ENCODE peak calls at places on chromosomes 1 and 21, in nine cellular contexts. H, A, S, P, F, B, L, M and D are unnamed samples.

GRCh38 chr21:33205476-33205875 is 24.3 kb upstream of the IFNAR2 start:
- DNase-seq in M (no peak), H (no peak), S (no peak), L (no peak), A (no peak), F (no peak), B (no peak), P (no peak), D (no peak)

GRCh38 chr1:3501856-3502665 is 47.6 kb downstream of the ARHGEF16 start:
- DNase-seq in H (peak), P (peak), L (peak), F (peak), B (peak), M (peak), A (peak), S (peak), D (no peak)

GRCh38 chr1:213570487-213570886 is 417.3 kb upstream of the PROX1 start:
- DNase-seq in A (no peak), H (no peak), P (peak), L (no peak), F (no peak), S (no peak), B (no peak), M (no peak), D (no peak)

GRCh38 chr1:31356427-31356826 is 16.4 kb downstream of the FABP3 start:
- DNase-seq in L (no peak), F (no peak), H (no peak), P (no peak), M (no peak), B (no peak), A (no peak), S (no peak), D (no peak)

GRCh38 chr1:75996196-75996595 is 64.0 kb upstream of the ASB17 start:
- DNase-seq in L (no peak), H (no peak), P (peak), S (no peak), A (no peak), B (no peak), F (no peak), M (no peak), D (no peak)

GRCh38 chr1:55965981-55966461 is 613.3 kb downstream of the PLPP3 start:
- DNase-seq in M (no peak), L (no peak), S (no peak), A (no peak), B (no peak), H (no peak), F (no peak), P (peak), D (no peak)

GRCh38 chr1:38084700-38085099 is 38.1 kb upstream of the POU3F1 start:
- DNase-seq in H (no peak), A (peak), P (no peak), B (no peak), S (peak), F (no peak), M (no peak), L (no peak), D (no peak)

GRCh38 chr1:213369465-213369864 is 318.4 kb downstream of the RPS6KC1 start:
- DNase-seq in A (no peak), F (no peak), L (no peak), H (no peak), S (no peak), B (no peak), M (no peak), P (no peak), D (no peak)

GRCh38 chr1:53600486-53600885 is 138.5 kb downstream of the GLIS1 start:
- DNase-seq in F (no peak), L (peak), A (no peak), M (no peak), B (no peak), P (no peak), H (no peak), S (no peak), D (no peak)

GRCh38 chr1:36321119-36321951 is 2.1 kb downstream of the EVA1B start:
- DNase-seq in H (no peak), B (peak), M (peak), L (peak), F (peak), P (peak), S (peak), A (peak), D (peak)

GRCh38 chr1:212634252-212634651 is 25.7 kb downstream of the ATF3 start:
- DNase-seq in P (no peak), F (no peak), M (no peak), L (no peak), S (no peak), A (no peak), H (no peak), B (no peak), D (no peak)

GRCh38 chr1:5423109-5423508 is 569.1 kb downstream of the NPHP4 start:
- DNase-seq in P (no peak), L (no peak), S (no peak), H (no peak), M (no peak), B (no peak), A (no peak), F (peak), D (no peak)

GRCh38 chr1:109877320-109877771 is 33.3 kb upstream of the CSF1 start:
- DNase-seq in L (peak), S (peak), H (peak), P (peak), F (no peak), M (no peak), A (peak), B (peak), D (no peak)

GRCh38 chr1:16903458-16903796 is 7.6 kb downstream of the RNU1-2 start:
- DNase-seq in L (no peak), F (no peak), H (no peak), P (no peak), A (no peak), S (no peak), B (no peak), M (no peak), D (no peak)

GRCh38 chr1:16903054-16903453 is 7.3 kb downstream of the RNU1-2 start:
- DNase-seq in M (no peak), P (peak), F (no peak), L (peak), B (no peak), S (no peak), A (no peak), H (no peak), D (no peak)

GRCh38 chr1:16905112-16905855 is 9.5 kb downstream of the RNU1-2 start:
- DNase-seq in M (peak), P (peak), L (peak), B (no peak), S (peak), A (no peak), F (no peak), H (peak), D (no peak)

GRCh38 chr1:16904560-16905111 is 8.9 kb downstream of the RNU1-2 start:
- DNase-seq in H (peak), S (peak), P (peak), L (peak), M (peak), F (peak), B (peak), A (peak), D (peak)

DNA sequence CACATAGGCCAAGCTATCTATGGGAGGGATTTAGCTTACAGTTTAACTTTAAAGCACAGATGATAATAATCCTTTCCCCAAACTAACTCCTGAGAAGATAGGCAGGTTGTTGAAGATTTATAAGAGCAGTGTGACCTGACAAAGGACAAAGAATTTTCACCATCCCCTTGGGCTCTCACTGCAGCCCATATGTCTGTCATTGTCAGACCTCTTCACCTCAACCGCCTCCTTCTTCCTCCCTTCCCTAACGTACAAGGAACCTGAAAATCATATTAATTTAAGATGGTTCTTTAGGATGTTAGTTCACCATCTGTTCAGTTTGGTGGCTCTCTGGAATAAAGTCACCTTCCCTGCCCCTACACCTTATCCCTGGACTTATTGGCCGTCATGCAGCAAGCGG is 5.0 kb downstream of the RNU1-2 start:
- DNase-seq in H (no peak), P (no peak), A (no peak), S (no peak), M (no peak), L (no peak), F (no peak), B (no peak), D (no peak)
- TF ChIP-seq CTCF in H (no peak), P (peak), A (no peak), S (peak), M (no peak), L (no peak), F (peak), B (no peak), D (peak)

GRCh38 chr1:163844393-163844948 is 522.7 kb downstream of the NUF2 start:
- DNase-seq in A (no peak), S (no peak), F (no peak), L (no peak), M (no peak), B (no peak), H (no peak), P (peak), D (no peak)

DNA sequence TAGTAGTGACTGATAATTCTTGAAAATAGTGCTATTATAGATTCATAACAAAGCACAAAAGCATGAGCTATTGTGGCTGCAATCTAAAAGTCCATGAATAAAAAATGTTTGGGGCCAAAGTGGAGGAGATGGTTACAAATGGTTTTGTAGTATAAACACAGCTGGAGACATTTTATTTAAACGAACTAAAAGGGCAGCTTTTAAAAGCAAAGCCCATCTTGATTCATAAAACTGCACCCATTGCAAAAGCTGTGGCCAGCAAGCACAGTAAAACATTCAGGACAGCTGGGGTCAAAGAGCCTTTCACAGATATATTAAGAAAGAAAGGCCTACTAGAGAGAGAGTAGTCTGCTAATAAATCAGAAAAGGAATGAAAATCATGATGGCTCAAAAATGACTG is 520.8 kb downstream of the NUF2 start:
- DNase-seq in F (no peak), H (no peak), S (no peak), M (no peak), B (no peak), P (peak), L (no peak), A (no peak), D (no peak)
- TF ChIP-seq CTCF in F (no peak), H (no peak), S (no peak), M (no peak), B (no peak), P (no peak), L (no peak), A (no peak), D (no peak)

GRCh38 chr1:8782001-8782620 is 35.3 kb downstream of the RERE start:
- DNase-seq in F (no peak), H (no peak), L (no peak), M (no peak), B (no peak), P (no peak), S (no peak), A (no peak), D (no peak)

GRCh38 chr1:8782955-8783354 is 34.5 kb downstream of the RERE start:
- DNase-seq in L (no peak), S (no peak), F (no peak), P (no peak), A (no peak), M (no peak), H (no peak), B (no peak), D (no peak)

GRCh38 chr1:8777867-8778266 is 39.6 kb downstream of the RERE start:
- DNase-seq in M (no peak), B (no peak), H (no peak), A (no peak), P (peak), F (no peak), L (no peak), S (no peak), D (no peak)

GRCh38 chr1:8776104-8776503 is 41.3 kb downstream of the RERE start:
- DNase-seq in F (no peak), A (no peak), L (no peak), S (no peak), B (no peak), M (no peak), H (no peak), P (no peak), D (no peak)

DNA sequence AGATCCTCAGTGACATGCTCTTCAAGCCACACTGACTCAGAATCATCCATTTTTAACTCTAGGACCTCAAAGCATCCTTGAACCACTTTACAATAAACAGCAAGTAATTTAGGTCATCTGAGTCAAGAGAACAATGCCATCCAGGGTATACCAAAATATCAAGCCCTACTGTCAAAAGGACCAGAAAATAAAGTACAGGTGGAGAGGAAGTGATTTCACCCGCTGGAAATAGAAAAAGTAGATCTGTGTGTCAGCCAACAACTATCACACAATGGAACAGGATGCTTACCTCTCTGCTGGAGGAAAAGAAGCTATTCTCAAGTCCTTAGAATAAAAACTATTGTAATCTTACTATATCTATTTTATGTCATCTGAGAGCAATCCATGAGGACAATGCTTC is 37.0 kb downstream of the RERE start:
- DNase-seq in P (no peak), M (peak), B (no peak), F (no peak), L (no peak), H (no peak), A (no peak), S (no peak), D (no peak)
- TF ChIP-seq CTCF in P (no peak), M (no peak), B (no peak), F (no peak), L (no peak), H (no peak), A (no peak), S (no peak), D (no peak)

GRCh38 chr1:18513995-18514394 is 33.3 kb downstream of the KLHDC7A start:
- DNase-seq in P (no peak), H (no peak), B (no peak), F (no peak), M (no peak), A (no peak), L (no peak), S (peak), D (no peak)
- TF ChIP-seq CTCF in P (no peak), H (no peak), B (no peak), F (no peak), M (no peak), A (no peak), L (no peak), S (no peak), D (no peak)

GRCh38 chr1:178733972-178734371 is 8.9 kb downstream of the RALGPS2 start:
- DNase-seq in H (no peak), B (no peak), L (no peak), P (peak), S (no peak), F (no peak), A (no peak), M (no peak), D (no peak)
- TF ChIP-seq CTCF in H (no peak), B (no peak), L (no peak), P (peak), S (no peak), F (peak), A (peak), M (no peak), D (peak)

DNA sequence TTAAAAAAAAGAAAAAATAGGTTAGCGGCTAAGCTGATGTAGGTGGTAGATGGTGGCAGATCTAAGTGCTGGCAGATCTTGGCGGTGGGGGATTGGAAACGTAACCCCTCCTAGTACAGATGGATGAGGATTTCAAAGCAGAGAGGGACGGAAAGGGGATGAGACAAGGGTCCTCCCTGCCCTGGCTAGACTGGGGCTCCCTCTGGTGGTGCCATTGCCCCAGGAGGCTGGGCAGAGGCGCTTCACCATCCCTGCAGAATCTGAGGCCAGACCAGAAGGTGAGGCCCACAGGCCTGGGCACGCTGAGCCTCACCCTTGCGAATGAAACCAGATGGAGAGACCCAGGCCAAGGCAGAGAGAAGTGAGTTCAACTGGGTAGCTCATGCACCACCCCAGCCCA is 7.0 kb upstream of the PLEKHA6 start:
- DNase-seq in H (peak), P (no peak), B (no peak), M (peak), L (no peak), S (no peak), F (no peak), A (no peak), D (peak)
- TF ChIP-seq CTCF in H (peak), P (peak), B (no peak), M (peak), L (no peak), S (no peak), F (peak), A (peak), D (no peak)

DNA sequence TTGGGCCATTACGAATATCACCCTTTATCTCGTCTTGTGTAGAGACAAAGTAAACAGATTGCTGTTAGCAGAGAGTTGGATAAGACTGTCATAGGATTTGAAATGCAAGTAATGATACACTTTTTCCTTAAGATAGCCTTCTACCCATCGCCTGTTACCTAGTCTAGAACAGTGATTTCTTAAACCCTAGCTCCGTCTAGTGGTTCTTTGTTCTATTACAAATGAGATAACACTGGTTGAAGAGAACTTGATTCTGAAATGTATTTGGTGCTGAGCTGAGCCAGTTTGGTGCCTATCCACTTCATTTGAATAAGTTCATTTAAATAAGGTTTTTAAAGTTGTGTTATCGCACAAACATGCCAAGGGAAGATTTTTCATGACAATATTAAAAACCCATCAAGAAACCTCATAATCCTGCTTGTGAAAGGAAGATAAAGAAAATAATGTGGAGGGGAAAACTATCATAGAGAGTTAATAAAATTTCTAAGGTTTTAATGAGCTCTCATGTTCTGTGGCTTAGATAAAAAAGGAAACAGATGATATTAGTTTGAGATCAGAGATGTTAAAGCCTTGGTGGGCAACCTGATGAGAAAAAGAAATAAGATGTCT is 1.5 kb upstream of the KCNH1 start:
- DNase-seq in P (peak), H (peak), F (no peak), A (no peak), L (no peak), S (no peak), B (no peak), M (peak), D (no peak)
- TF ChIP-seq CTCF in P (peak), H (peak), F (peak), A (peak), L (peak), S (peak), B (peak), M (peak), D (peak)